ENCODE peak calls at places on chromosomes 13 and 19, in five cellular contexts. F, P, K, S and Y are unnamed samples. For H3K36me3, the result is how much of the 10 kb centered on the place peaks cover.

GRCh38 chr13:33183431-33184130 is 102.0 kb downstream of the STARD13 start:
- DNase-seq in K (no peak), F (no peak), S (no peak), P (no peak), Y (no peak)

GRCh38 chr13:107456431-107456830 is 758.9 kb downstream of the LIG4 start:
- DNase-seq in S (no peak), P (no peak), F (no peak), K (no peak), Y (no peak)

GRCh38 chr13:31322702-31323101 is 122.9 kb downstream of the B3GLCT start:
- DNase-seq in F (no peak), P (no peak), S (no peak), K (no peak), Y (no peak)

GRCh38 chr19:17676295-17676694 is 11.9 kb downstream of the UNC13A start:
- DNase-seq in F (no peak), K (no peak), S (no peak), P (no peak), Y (no peak)

GRCh38 chr19:48645652-48646191 is at the start of gene CA11:
- DNase-seq in K (peak), P (no peak), S (no peak), F (peak), Y (no peak)

GRCh38 chr13:40666905-40667621 is 622 bp upstream of the FOXO1 start:
- DNase-seq in K (peak), P (peak), S (peak), F (peak), Y (peak)

GRCh38 chr19:12864721-12865715 is 16.2 kb downstream of the DNASE2 start:
- DNase-seq in S (no peak), F (no peak), P (no peak), K (peak), Y (no peak)

GRCh38 chr13:21759911-21760310 is 89.0 kb downstream of the FGF9 start:
- DNase-seq in F (no peak), P (no peak), K (no peak), S (no peak), Y (no peak)

GRCh38 chr19:2047076-2047448 is 4.0 kb downstream of the MKNK2 start:
- DNase-seq in P (no peak), K (no peak), F (no peak), S (no peak), Y (no peak)

GRCh38 chr19:13241321-13242104 is 91.3 kb downstream of the IER2 start:
- DNase-seq in F (no peak), P (no peak), K (peak), S (no peak), Y (no peak)

DNA sequence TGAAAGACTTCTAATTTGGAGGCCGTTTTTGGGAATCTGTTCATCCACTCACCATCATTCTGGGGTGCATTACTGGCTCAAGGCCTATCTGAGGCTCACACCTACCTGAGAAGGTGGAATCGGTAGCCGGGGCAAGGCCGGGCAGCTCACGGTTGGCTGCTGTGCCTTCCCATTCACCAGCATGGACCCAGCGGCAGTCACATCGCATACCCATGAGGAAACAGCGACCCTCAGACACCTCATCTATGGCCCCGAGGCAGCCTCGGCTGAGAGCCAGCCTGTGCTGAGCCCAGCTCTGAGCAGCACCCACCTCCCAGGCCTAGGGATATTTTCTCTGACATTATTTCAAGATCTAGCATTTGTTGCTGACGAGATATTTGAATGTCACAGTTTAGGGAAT is 130.5 kb downstream of the ATP11A start:
- DNase-seq in P (peak), F (no peak), S (no peak), K (no peak), Y (peak)
- H3K36me3 ChIP-seq in P (half or more), F (under half), S (under half), K (under half), Y (half or more)

GRCh38 chr13:19766637-19767036 is 16.1 kb downstream of the PSPC1 start:
- DNase-seq in P (no peak), S (no peak), F (peak), K (no peak), Y (no peak)
- H3K36me3 ChIP-seq in P (under half), S (under half), F (under half), K (under half), Y (under half)

GRCh38 chr13:48511621-48512232 is 21.2 kb downstream of the RCBTB2 start:
- DNase-seq in K (no peak), P (no peak), F (no peak), S (no peak), Y (no peak)
- H3K36me3 ChIP-seq in K (under half), P (under half), F (under half), S (under half), Y (under half)

DNA sequence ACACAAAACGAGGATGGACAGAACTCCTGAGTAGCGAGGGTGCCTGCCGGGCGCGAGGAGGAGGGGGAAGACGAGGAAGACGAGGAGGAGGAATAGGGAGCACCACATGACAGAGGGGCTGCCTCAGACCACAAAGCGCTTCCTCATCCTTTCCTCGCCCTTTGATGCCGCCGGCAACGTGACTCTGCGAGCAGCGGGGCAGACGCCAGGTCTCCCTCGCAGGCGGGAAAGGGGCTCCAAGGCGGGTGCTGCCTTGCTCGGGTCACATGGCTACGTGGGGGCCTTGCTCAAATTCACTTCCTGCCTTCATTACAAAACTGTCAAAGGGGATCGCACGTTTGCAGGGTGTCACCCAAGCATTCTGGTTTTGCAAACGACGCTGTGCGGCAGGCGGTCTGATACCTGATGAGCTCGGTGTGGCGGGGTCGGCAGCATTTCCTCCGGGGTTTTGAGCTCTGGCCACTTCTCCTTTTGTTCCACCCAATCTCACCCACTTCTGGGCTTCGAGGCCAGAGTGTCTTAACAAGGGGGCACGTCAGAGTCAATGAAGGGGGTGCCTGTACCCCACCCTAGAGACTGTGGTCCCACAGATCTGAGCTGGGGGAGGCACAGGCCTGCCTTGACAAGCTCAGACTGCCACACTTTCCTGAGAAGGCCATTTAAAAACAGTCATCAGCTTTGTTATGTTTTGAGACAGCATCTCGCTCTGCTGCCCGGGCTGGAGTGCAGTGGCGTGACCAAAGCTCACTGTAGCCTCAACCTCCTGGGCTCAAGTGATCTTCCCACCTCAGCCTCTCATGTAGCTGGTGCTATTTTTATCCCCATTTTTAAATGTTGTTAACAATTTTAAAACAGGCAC is 14.9 kb downstream of the MAP2K2 start:
- DNase-seq in K (no peak), P (no peak), F (no peak), S (no peak), Y (no peak)
- H3K36me3 ChIP-seq in K (under half), P (half or more), F (under half), S (under half), Y (half or more)